ENCODE peak calls at places on chromosomes 16 and 17, in nine cellular contexts. R is heart left ventricle; G is HFF-Myc; X is AG10803; B is activated CD8-positive, alpha-beta T cell treated with anti-CD3 and anti-CD28 coated beads for 36 hours; N is body of pancreas; Y is BJ; S is GM10248; D is left ventricle myocardium inferior. H is an unnamed sample.

GRCh38 chr17:58336456-58337094 is 8.0 kb upstream of the TSPOAP1 start:
- DNase-seq in R (peak; percentile 51), D (no peak), X (peak; percentile 85), Y (peak; percentile 25), S (no peak), G (peak; percentile 53), B (no peak), N (peak; percentile 26), H (no peak)

GRCh38 chr16:11236441-11236840 is 19.6 kb downstream of the SOCS1 start:
- DNase-seq in D (no peak), X (no peak), B (no peak), R (no peak), G (no peak), Y (no peak), N (no peak), S (no peak), H (no peak)

GRCh38 chr17:81573794-81574642 is 21.9 kb upstream of the FAAP100 start:
- DNase-seq in R (no peak), Y (no peak), D (no peak), G (no peak), N (no peak), X (no peak), B (no peak), S (no peak), H (no peak)

GRCh38 chr17:34673516-34673915 is 94.1 kb downstream of the TMEM132E start:
- DNase-seq in G (no peak), N (no peak), D (no peak), S (no peak), Y (no peak), B (no peak), R (no peak), X (no peak), H (no peak)

GRCh38 chr16:27365142-27366089 is 36.6 kb upstream of the IL21R start:
- DNase-seq in X (peak; percentile 9), N (peak; percentile 25), S (no peak), D (no peak), Y (no peak), B (peak; percentile 57), R (no peak), G (no peak), H (no peak)

GRCh38 chr16:48075398-48075797 is 80.4 kb downstream of the ABCC12 start:
- DNase-seq in G (no peak), R (no peak), D (no peak), N (no peak), Y (no peak), B (no peak), X (peak; percentile 73), S (no peak), H (no peak)

GRCh38 chr16:11094075-11094593 is 149.8 kb downstream of the CLEC16A start:
- DNase-seq in D (no peak), S (peak; percentile 73), Y (no peak), B (peak; percentile 88), G (no peak), R (no peak), N (no peak), X (peak; percentile 44), H (no peak)

GRCh38 chr16:72425571-72426341 is 253.8 kb upstream of the PMFBP1 start:
- DNase-seq in S (no peak), D (no peak), Y (no peak), N (no peak), G (no peak), X (no peak), R (no peak), B (no peak), H (no peak)

GRCh38 chr16:55487048-55487803 is 8.2 kb downstream of the MMP2 start:
- DNase-seq in Y (peak; percentile 96), X (peak; percentile 99), R (peak; percentile 66), B (no peak), N (no peak), S (no peak), G (peak; percentile 81), D (peak; percentile 57), H (no peak)

GRCh38 chr17:8706431-8706830 is 38.2 kb downstream of the CCDC42 start:
- DNase-seq in D (no peak), Y (no peak), B (no peak), N (no peak), G (no peak), S (no peak), R (no peak), X (no peak), H (no peak)

GRCh38 chr17:61498595-61498994 is 46.4 kb downstream of the TBX4 start:
- DNase-seq in X (no peak), N (no peak), G (no peak), S (no peak), D (no peak), B (no peak), R (no peak), Y (no peak), H (no peak)

GRCh38 chr16:72530434-72530833 is 358.5 kb upstream of the PMFBP1 start:
- DNase-seq in X (peak; percentile 67), D (no peak), N (no peak), G (peak; percentile 46), Y (no peak), S (no peak), R (no peak), B (no peak), H (no peak)

GRCh38 chr17:80870401-80870800 is 121.2 kb upstream of the CHMP6 start:
- DNase-seq in G (no peak), B (peak; percentile 71), S (no peak), D (no peak), X (no peak), N (no peak), Y (no peak), R (peak; percentile 4), H (no peak)

GRCh38 chr16:8998114-8998513 is 34.4 kb upstream of the USP7 start:
- DNase-seq in G (peak; percentile 48), Y (peak; percentile 25), S (no peak), N (no peak), X (peak; percentile 76), B (no peak), D (no peak), R (no peak), H (no peak)

GRCh38 chr16:66250686-66251405 is 115.6 kb upstream of the CDH5 start:
- DNase-seq in Y (no peak), D (peak; percentile 84), X (peak; percentile 73), S (no peak), G (peak; percentile 81), R (peak; percentile 83), N (peak; percentile 28), B (no peak), H (no peak)

DNA sequence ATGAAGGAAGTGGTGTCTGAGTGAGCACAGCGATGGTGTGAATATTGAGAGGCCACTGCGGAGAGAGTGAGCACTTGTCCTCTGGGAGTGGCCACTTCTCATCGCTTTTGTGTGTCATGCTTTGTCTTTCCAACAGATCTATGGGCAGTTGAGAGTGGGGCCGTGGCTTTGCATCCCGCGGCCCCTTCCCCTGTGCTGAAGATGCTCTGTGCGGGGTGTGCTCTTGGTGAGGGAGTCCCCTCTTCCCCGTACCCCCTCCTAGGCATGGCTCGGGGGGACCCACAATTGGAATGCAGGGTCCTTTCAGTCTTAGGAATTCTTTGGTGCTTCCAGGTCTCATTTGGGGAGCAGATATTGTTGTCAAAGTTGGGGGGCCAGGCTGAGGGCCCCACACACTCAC is 197.3 kb upstream of the WSCD1 start:
- DNase-seq in R (no peak), Y (no peak), X (no peak), S (no peak), B (no peak), N (no peak), G (no peak), D (no peak), H (no peak)
- TF ChIP-seq CTCF in R (no peak), Y (no peak), X (no peak), S (no peak), B (no peak), N (no peak), G (no peak), D (no peak), H (no peak)

DNA sequence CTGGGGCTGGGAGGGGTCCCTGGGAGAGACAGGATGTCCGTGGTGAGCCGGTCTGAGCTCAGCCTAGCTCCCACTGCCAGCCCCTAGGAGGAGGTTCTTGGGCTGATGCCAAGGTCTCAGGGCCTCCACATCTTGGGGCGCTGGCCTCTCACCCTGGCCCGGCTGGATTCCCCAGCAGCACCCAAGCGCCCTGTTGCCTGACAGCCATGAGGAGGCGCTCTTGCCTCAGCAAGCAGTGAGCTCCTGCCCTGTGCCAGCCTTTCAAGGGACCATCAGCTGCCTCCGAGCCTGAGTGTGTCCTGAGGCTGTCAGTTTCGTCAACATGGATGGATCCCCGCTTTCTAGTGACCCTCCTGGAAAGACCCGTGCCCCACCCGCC is 234.9 kb upstream of the CIBAR2 start:
- DNase-seq in N (no peak), R (no peak), G (no peak), S (no peak), D (no peak), Y (no peak), B (peak; percentile 23), X (no peak), H (no peak)
- TF ChIP-seq CTCF in N (peak; percentile 9), R (no peak), G (peak; percentile 39), S (peak; percentile 42), D (peak; percentile 35), Y (peak; percentile 29), B (no peak), X (peak; percentile 42), H (no peak)

GRCh38 chr16:68972720-68973119 is 129.4 kb downstream of the TANGO6 start:
- DNase-seq in N (no peak), B (no peak), R (no peak), G (peak; percentile 11), D (no peak), S (no peak), X (peak; percentile 59), Y (no peak), H (no peak)
- TF ChIP-seq CTCF in N (no peak), B (no peak), R (no peak), G (peak; percentile 34), D (peak; percentile 29), S (no peak), X (peak; percentile 60), Y (peak; percentile 56), H (no peak)

GRCh38 chr17:59491353-59492090 is 73.9 kb upstream of the DHX40 start:
- DNase-seq in G (no peak), R (no peak), N (no peak), D (no peak), X (peak; percentile 22), S (no peak), B (no peak), Y (no peak), H (no peak)

GRCh38 chr17:59494757-59495368 is 70.5 kb upstream of the DHX40 start:
- DNase-seq in R (no peak), S (no peak), D (no peak), Y (no peak), N (no peak), G (no peak), B (no peak), X (no peak), H (no peak)

GRCh38 chr17:59490259-59490658 is 75.2 kb upstream of the DHX40 start:
- DNase-seq in Y (no peak), X (no peak), G (no peak), D (no peak), S (no peak), B (no peak), N (no peak), R (no peak), H (no peak)

GRCh38 chr17:59493867-59494266 is 71.5 kb upstream of the DHX40 start:
- DNase-seq in S (no peak), B (no peak), N (no peak), X (no peak), G (no peak), Y (no peak), D (no peak), R (no peak), H (no peak)

DNA sequence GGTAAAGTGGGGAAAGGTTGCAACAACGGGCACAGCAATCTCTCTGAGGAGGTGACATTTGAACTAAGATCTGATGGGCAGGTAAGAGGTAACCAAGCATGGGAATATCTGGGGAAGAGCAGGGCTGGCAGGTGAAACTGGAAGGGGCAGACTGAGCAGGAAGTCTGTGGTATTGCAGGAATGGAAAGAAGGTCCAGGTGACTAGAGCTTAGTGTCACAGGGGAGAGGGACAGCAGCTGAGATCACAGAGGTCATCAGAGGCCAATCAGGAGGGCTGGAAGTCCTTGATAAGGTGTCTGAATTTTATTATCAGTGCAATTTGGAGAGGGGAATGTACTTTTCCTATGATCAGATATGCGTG is 73.3 kb upstream of the DHX40 start:
- DNase-seq in X (no peak), B (no peak), G (no peak), R (no peak), D (no peak), N (no peak), S (no peak), Y (no peak), H (no peak)
- TF ChIP-seq CTCF in X (no peak), B (no peak), G (no peak), R (no peak), D (no peak), N (no peak), S (no peak), Y (no peak), H (no peak)

H was measured in natural killer cell.